ENCODE peak calls at places on chromosome 3, in eight cellular contexts. S is lung, Z is suprapubic skin, J is small intestine, E is psoas muscle, K is left ventricle myocardium inferior, L is PC-3, A is foreskin keratinocyte. F is an unnamed sample. For H3K4me1, the result is how much of the 10 kb centered on the place peaks cover.

GRCh38 chr3:157148123-157148889 is 11.6 kb downstream of the CCNL1 start:
- DNase-seq in S (no peak), J (no peak), K (no peak), E (no peak), Z (no peak), L (no peak), A (no peak), F (no peak)

GRCh38 chr3:38163117-38163870 is 2.0 kb upstream of the OXSR1 start:
- DNase-seq in A (no peak), E (no peak), L (peak), J (peak), S (no peak), Z (no peak), K (no peak), F (no peak)

GRCh38 chr3:162865466-162865865 is 1368.9 kb downstream of the OTOL1 start:
- DNase-seq in A (no peak), S (no peak), J (no peak), K (no peak), E (no peak), Z (no peak), L (no peak), F (no peak)

GRCh38 chr3:113212155-113212844 is 943 bp downstream of the BOC start:
- DNase-seq in A (peak), J (no peak), Z (no peak), K (peak), E (peak), L (peak), S (no peak), F (peak)

GRCh38 chr3:169650503-169650902 is 13.0 kb downstream of the MECOM start:
- DNase-seq in K (no peak), A (no peak), L (no peak), Z (no peak), E (no peak), S (no peak), J (no peak), F (no peak)

GRCh38 chr3:134449277-134449676 is 36.5 kb downstream of the ANAPC13 start:
- DNase-seq in K (no peak), A (peak), L (peak), J (peak), S (no peak), E (no peak), Z (no peak), F (peak)

GRCh38 chr3:103381286-103381685 is 946.5 kb downstream of the ZPLD1 start:
- DNase-seq in Z (no peak), A (no peak), J (peak), S (no peak), E (no peak), K (no peak), L (no peak), F (no peak)

GRCh38 chr3:100602506-100603444 is 6.6 kb upstream of the ADGRG7 start:
- DNase-seq in Z (no peak), L (peak), E (no peak), S (no peak), J (peak), K (no peak), A (peak), F (peak)

GRCh38 chr3:194069421-194070219 is 66.3 kb upstream of the HES1 start:
- DNase-seq in K (no peak), L (peak), S (no peak), A (peak), E (no peak), J (peak), Z (no peak), F (peak)

GRCh38 chr3:197082871-197083270 is 53.3 kb upstream of the MELTF start:
- DNase-seq in J (no peak), A (no peak), K (no peak), Z (no peak), E (no peak), S (no peak), L (no peak), F (no peak)

GRCh38 chr3:152785051-152785450 is 49.9 kb upstream of the P2RY1 start:
- DNase-seq in A (no peak), J (no peak), K (no peak), E (no peak), L (no peak), S (no peak), Z (no peak), F (no peak)

GRCh38 chr3:147943265-147943945 is 534.2 kb downstream of the ZIC1 start:
- DNase-seq in Z (no peak), E (no peak), L (peak), S (no peak), J (no peak), K (no peak), A (peak), F (no peak)

GRCh38 chr3:188389711-188390346 is 235.9 kb downstream of the LPP start:
- DNase-seq in L (no peak), K (peak), J (peak), E (no peak), A (peak), Z (no peak), S (no peak), F (no peak)

GRCh38 chr3:143727391-143727790 is 120.9 kb downstream of the SLC9A9 start:
- DNase-seq in S (no peak), E (no peak), L (peak), Z (no peak), J (no peak), A (no peak), K (no peak), F (no peak)

GRCh38 chr3:58306662-58307286 is 454 bp downstream of the HTD2 start:
- DNase-seq in E (peak), K (peak), L (peak), Z (no peak), J (peak), A (peak), S (peak), F (peak)

GRCh38 chr3:194952882-194953281 is 267.2 kb downstream of the FAM43A start:
- DNase-seq in E (no peak), K (no peak), L (no peak), Z (peak), J (peak), A (no peak), S (no peak), F (peak)

GRCh38 chr3:172256101-172256687 is 192.1 kb downstream of the GHSR start:
- DNase-seq in S (no peak), L (no peak), K (no peak), Z (no peak), E (peak), J (no peak), A (no peak), F (peak)

GRCh38 chr3:172259726-172260248 is 188.5 kb downstream of the GHSR start:
- DNase-seq in E (no peak), A (no peak), L (no peak), S (no peak), Z (no peak), J (no peak), K (no peak), F (no peak)

GRCh38 chr3:172258616-172259015 is 189.6 kb downstream of the GHSR start:
- DNase-seq in J (no peak), E (no peak), L (no peak), S (no peak), K (no peak), Z (no peak), A (no peak), F (peak)

GRCh38 chr3:172259191-172259590 is 189.1 kb downstream of the GHSR start:
- DNase-seq in A (no peak), S (no peak), Z (no peak), K (no peak), E (no peak), L (no peak), J (no peak), F (peak)

GRCh38 chr3:172257638-172258400 is 190.4 kb downstream of the GHSR start:
- DNase-seq in A (no peak), K (no peak), L (no peak), Z (no peak), J (no peak), S (no peak), E (no peak), F (no peak)
- H3K4me1 ChIP-seq in A (under half), K (half or more), L (under half), Z (under half), J (under half), S (under half), E (half or more), F (under half)

GRCh38 chr3:33006571-33007286 is 55.3 kb downstream of the CCR4 start:
- DNase-seq in E (no peak), S (no peak), Z (no peak), L (no peak), K (no peak), A (no peak), J (peak), F (no peak)

GRCh38 chr3:33004961-33005360 is 53.5 kb downstream of the CCR4 start:
- DNase-seq in Z (no peak), S (no peak), A (no peak), E (no peak), K (no peak), J (no peak), L (no peak), F (no peak)

GRCh38 chr3:33008282-33008681 is 56.8 kb downstream of the CCR4 start:
- DNase-seq in Z (no peak), K (no peak), A (no peak), S (no peak), L (no peak), E (no peak), J (no peak), F (no peak)

GRCh38 chr3:33006081-33006480 is 54.6 kb downstream of the CCR4 start:
- DNase-seq in K (no peak), E (no peak), A (no peak), J (no peak), Z (no peak), L (no peak), S (no peak), F (peak)

DNA sequence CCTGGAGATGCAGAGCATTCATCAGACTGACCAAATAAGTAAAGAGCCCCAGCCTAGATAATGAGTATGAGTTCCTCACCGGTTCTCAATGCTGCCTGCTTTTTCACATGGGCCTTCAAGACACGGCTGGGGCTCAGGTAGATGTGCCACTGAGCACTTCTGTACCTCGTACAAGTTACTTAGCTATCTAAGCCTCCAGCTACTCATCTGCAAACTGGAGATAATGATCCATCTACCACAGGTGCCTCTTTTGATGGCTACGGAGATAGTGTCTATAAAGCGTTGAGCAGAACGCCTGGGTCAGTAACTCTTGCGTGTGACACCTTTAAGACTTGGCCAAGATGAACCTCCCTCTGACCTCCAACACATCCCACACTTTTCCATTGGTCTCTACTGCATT is 56.3 kb downstream of the CCR4 start:
- DNase-seq in J (no peak), S (no peak), E (no peak), L (no peak), A (no peak), K (no peak), Z (no peak), F (no peak)
- H3K4me1 ChIP-seq in J (under half), S (under half), E (under half), L (under half), A (under half), K (under half), Z (under half), F (under half)

GRCh38 chr3:66473181-66473580 is 27.6 kb downstream of the LRIG1 start:
- DNase-seq in J (peak), K (no peak), S (no peak), E (no peak), L (no peak), Z (no peak), A (no peak), F (peak)
- H3K4me1 ChIP-seq in J (under half), K (half or more), S (under half), E (half or more), L (under half), Z (under half), A (under half), F (under half)

GRCh38 chr3:123637841-123638240 is 53.0 kb upstream of the HACD2 start:
- DNase-seq in K (no peak), J (no peak), L (no peak), A (no peak), Z (no peak), E (no peak), S (no peak), F (no peak)
- H3K4me1 ChIP-seq in K (under half), J (under half), L (under half), A (under half), Z (under half), E (under half), S (under half), F (under half)

GRCh38 chr3:11198070-11198469 is 43.8 kb downstream of the HRH1 start:
- DNase-seq in S (no peak), A (no peak), J (no peak), Z (no peak), K (no peak), E (no peak), L (no peak), F (no peak)

GRCh38 chr3:11195721-11196332 is 41.5 kb downstream of the HRH1 start:
- DNase-seq in L (peak), A (peak), S (no peak), E (no peak), K (no peak), J (peak), Z (no peak), F (no peak)

GRCh38 chr3:11195201-11195600 is 40.9 kb downstream of the HRH1 start:
- DNase-seq in E (no peak), L (no peak), Z (no peak), A (no peak), J (no peak), K (no peak), S (no peak), F (no peak)

GRCh38 chr3:11198495-11198894 is 44.2 kb downstream of the HRH1 start:
- DNase-seq in S (no peak), K (no peak), A (no peak), L (no peak), E (no peak), J (no peak), Z (no peak), F (no peak)

DNA sequence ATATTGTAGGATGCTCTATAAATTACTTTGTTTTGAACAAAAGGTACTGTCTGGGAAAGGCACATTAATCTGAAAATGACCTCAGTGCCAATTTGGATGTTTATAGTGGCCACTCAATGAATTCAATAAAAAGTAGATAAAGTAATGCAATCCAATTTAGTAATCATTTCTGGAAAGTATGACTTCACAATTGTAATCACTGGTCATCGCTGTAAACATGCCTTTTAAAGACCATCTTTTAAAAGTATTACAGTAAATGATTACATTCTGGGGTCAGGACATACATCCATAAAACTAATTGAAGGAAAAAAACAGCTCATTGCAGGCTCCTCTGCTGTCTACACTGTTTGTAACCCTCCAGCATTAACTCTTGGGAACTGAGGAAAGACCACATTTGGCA is 43.2 kb downstream of the HRH1 start:
- DNase-seq in E (no peak), S (no peak), Z (no peak), J (no peak), K (no peak), L (no peak), A (no peak), F (no peak)
- H3K4me1 ChIP-seq in E (under half), S (under half), Z (under half), J (under half), K (under half), L (under half), A (under half), F (under half)

DNA sequence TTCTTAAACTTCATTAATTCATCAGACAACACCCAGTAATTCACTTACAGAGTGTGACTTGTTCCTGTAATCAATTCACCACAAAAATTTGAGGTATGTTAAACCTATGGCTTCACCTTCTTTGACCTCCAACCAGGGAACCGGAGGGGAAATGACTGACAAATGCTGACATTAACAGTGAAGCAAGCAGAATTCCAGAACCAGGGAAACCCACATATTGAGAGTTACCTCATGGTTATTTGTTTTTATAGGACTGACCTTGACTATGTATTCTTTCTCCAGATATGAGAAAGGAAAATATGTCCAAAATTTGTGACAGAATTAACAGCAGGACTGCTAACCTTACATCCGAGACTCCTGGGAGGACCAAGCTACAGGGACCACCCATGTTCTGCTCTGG is 2.7 kb downstream of the P3H2 start:
- DNase-seq in J (no peak), L (no peak), E (no peak), K (no peak), S (no peak), A (peak), Z (no peak), F (no peak)
- H3K4me1 ChIP-seq in J (under half), L (under half), E (under half), K (under half), S (under half), A (under half), Z (under half), F (under half)

DNA sequence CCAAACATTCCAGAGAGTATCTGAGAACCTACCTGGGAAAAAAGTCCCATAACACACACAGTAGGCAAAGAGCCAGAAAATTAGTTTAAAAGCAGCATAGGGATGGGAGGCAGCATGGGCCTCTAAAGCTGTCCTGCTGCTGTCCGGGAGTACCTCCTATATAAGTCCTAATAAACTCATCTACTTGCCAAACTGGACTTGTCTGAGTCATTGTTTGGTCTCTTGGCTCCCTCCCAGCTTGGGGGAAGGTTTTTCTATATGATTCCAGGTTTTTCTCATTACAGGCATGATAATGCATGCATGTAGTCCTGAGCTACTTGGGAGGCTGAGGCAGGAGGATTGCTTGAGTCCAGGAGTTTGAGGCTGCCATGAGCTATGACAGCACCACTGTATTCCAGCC is 17.5 kb upstream of the HACD2 start:
- DNase-seq in L (peak), E (no peak), K (no peak), J (peak), S (no peak), A (peak), Z (no peak), F (peak)
- H3K4me1 ChIP-seq in L (half or more), E (under half), K (under half), J (under half), S (under half), A (half or more), Z (under half), F (under half)

GRCh38 chr3:106337116-106337515 is 468.3 kb upstream of the CBLB start:
- DNase-seq in A (peak), S (no peak), J (no peak), E (no peak), L (peak), K (no peak), Z (no peak), F (no peak)
- H3K4me1 ChIP-seq in A (under half), S (under half), J (under half), E (under half), L (half or more), K (under half), Z (under half), F (under half)

F was measured in cardiac muscle cell.